ENCODE peak calls at places on chromosome 19, in four cellular contexts. I is prostate gland, X is HL-60, E is sigmoid colon. Y is an unnamed sample.

GRCh38 chr19:13849991-13850909 is 26.7 kb upstream of the NANOS3 start:
- DNase-seq in X (no peak), I (peak), E (peak), Y (peak)

GRCh38 chr19:13978306-13978705 is 26.0 kb downstream of the DCAF15 start:
- DNase-seq in X (no peak), E (peak), I (peak), Y (peak)

GRCh38 chr19:38055040-38055439 is 148.0 kb downstream of the SIPA1L3 start:
- DNase-seq in I (no peak), E (no peak), X (no peak), Y (no peak)

GRCh38 chr19:5292843-5293606 is 47.6 kb downstream of the PTPRS start:
- DNase-seq in I (peak), E (peak), X (no peak), Y (no peak)

GRCh38 chr19:55487884-55488687 is at the start of gene SSC5D:
- DNase-seq in E (peak), X (peak), I (no peak), Y (no peak)

GRCh38 chr19:46955813-46956371 is 63.7 kb upstream of the NPAS1 start:
- DNase-seq in I (no peak), X (no peak), E (no peak), Y (no peak)

GRCh38 chr19:1106841-1107654 is 3.3 kb downstream of the GPX4 start:
- DNase-seq in E (no peak), X (no peak), I (no peak), Y (peak)

GRCh38 chr19:41871573-41872383 is 5.3 kb upstream of the CD79A start:
- DNase-seq in I (no peak), E (peak), X (no peak), Y (peak)

GRCh38 chr19:55247621-55248099 is 11.2 kb downstream of the PPP6R1 start:
- DNase-seq in X (peak), E (no peak), I (no peak), Y (peak)

GRCh38 chr19:50300051-50300450 is 29.1 kb downstream of the KCNC3 start:
- DNase-seq in I (no peak), X (no peak), E (no peak), Y (no peak)

GRCh38 chr19:4233282-4233853 is 4.0 kb downstream of the EBI3 start:
- DNase-seq in I (no peak), X (no peak), E (no peak), Y (peak)

GRCh38 chr19:49058592-49058991 is 1.0 kb upstream of the CGB7 start:
- DNase-seq in X (no peak), E (no peak), I (peak), Y (no peak)

GRCh38 chr19:21586341-21587116 is 81.1 kb downstream of the ZNF429 start:
- DNase-seq in E (no peak), I (peak), X (no peak), Y (peak)

GRCh38 chr19:14758816-14759215 is 19.5 kb downstream of the ADGRE2 start:
- DNase-seq in E (peak), I (peak), X (no peak), Y (peak)

GRCh38 chr19:35805518-35806102 is 7.0 kb downstream of the PRODH2 start:
- DNase-seq in I (no peak), X (no peak), E (peak), Y (no peak)

GRCh38 chr19:3663838-3664237 is 36.4 kb downstream of the PIP5K1C start:
- DNase-seq in E (no peak), X (no peak), I (no peak), Y (no peak)

DNA sequence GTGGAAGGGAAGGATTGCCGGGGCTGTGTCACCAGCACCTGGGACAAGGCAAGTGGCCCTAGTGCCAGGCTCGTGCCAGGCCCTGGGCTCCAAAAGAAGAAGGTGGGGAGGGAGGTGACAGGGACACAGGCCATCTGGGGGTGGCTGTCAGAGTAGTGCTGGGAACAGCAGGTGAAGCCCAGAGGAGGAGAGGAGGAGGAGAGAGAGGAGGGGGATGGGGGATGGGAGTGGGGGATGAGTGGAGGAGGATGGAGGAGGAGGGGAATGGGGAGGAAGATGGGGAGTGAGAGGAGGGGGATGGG is 18.7 kb downstream of the LSM4 start:
- DNase-seq in E (no peak), X (no peak), I (no peak), Y (peak)
- H3K4me3 ChIP-seq in E (peak), X (peak), I (peak), Y (peak)

DNA sequence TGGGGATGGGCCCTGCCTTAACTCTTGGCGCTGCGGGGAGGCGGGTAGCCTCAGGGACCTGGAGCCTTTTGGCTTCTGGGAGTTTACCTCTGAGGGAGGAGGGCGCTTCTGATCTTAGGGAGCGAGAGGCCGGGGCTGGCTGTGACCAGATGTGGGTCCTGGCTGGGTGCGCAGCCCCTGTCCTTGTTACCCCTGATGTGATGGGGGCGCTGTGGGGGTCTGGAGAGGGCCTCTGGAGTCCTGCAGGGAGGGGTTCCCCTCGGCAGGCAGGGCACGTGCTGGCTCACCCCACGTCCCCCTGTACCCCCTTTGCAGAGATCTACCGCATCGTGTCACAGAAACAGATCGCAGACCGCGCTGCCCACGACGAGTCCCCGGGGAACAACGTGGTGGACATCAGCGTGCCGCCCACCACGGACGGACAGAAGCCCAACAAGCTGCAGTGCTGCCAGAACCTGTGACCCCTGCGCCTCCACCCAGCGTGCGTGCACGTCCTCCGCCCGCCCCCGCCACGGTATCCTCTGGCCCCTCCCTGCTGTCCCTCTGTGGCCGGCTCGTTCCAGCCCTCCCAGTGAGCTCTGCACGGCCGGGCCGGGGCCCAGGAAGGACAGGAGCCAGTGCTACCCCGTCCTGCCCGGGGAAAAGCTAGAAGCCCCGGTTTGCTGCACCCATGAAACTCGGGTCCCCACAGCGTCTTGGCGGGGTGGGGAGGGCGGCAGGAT is 9.8 kb upstream of the MARCHF2 start:
- DNase-seq in E (no peak), I (no peak), X (no peak), Y (no peak)
- TF ChIP-seq POLR2AphosphoS5 in E (no peak), I (no peak), X (no peak), Y (peak)

GRCh38 chr19:10288662-10289166 is 1.0 kb upstream of the ICAM5 start:
- DNase-seq in E (no peak), X (no peak), I (no peak), Y (no peak)

GRCh38 chr19:10290876-10291553 is 1.3 kb downstream of the ICAM5 start:
- DNase-seq in I (no peak), E (no peak), X (no peak), Y (peak)

GRCh38 chr19:10289167-10289835 is 451 bp upstream of the ICAM5 start:
- DNase-seq in E (no peak), I (no peak), X (no peak), Y (peak)

GRCh38 chr19:10290439-10290875 is 705 bp downstream of the ICAM5 start:
- DNase-seq in X (no peak), E (no peak), I (no peak), Y (no peak)

GRCh38 chr19:10289836-10290438 is at the start of gene ICAM5:
- DNase-seq in E (no peak), X (no peak), I (no peak), Y (peak)
- H3K4me3 ChIP-seq in E (peak), X (peak), I (peak), Y (peak)

GRCh38 chr19:11100064-11100463 is 10.8 kb downstream of the LDLR start:
- DNase-seq in E (no peak), X (no peak), I (no peak), Y (no peak)

GRCh38 chr19:11098861-11099260 is 9.6 kb downstream of the LDLR start:
- DNase-seq in X (no peak), E (no peak), I (no peak), Y (no peak)

GRCh38 chr19:11094520-11094894 is 5.2 kb downstream of the LDLR start:
- DNase-seq in E (no peak), I (no peak), X (no peak), Y (no peak)

GRCh38 chr19:11098327-11098726 is 9.1 kb downstream of the LDLR start:
- DNase-seq in X (no peak), I (no peak), E (no peak), Y (no peak)

GRCh38 chr19:11096210-11096841 is 7.1 kb downstream of the LDLR start:
- DNase-seq in E (peak), X (no peak), I (no peak), Y (no peak)
- TF ChIP-seq POLR2AphosphoS5 in E (peak), X (no peak), I (no peak), Y (no peak)

GRCh38 chr19:18000480-18000980 is 7.4 kb upstream of the ARRDC2 start:
- DNase-seq in I (no peak), E (no peak), X (no peak), Y (no peak)
- H3K4me3 ChIP-seq in I (peak), E (peak), X (peak), Y (peak)